ENCODE peak calls at places on chromosomes 2 and 18, in six cellular contexts. One of them, this sample, is unnamed.
A peak's percentile ranks its signal among the peaks of the same experiment; 100 is the strongest.

GRCh38 chr2:126657146-126657635 is 1.2 kb downstream of the GYPC start:
- DNase-seq in HCT116: no peak
- DNase-seq in A549: no peak
- DNase-seq in GM12878: no peak
- DNase-seq in upper lobe of left lung: peak; percentile 77
- DNase-seq in ovary: peak; percentile 80
- DNase-seq in this sample: peak; percentile 87

GRCh38 chr2:171669121-171669520 is 18.1 kb upstream of the DYNC1I2 start:
- DNase-seq in HCT116: no peak
- DNase-seq in A549: no peak
- DNase-seq in GM12878: no peak
- DNase-seq in upper lobe of left lung: no peak
- DNase-seq in ovary: no peak
- DNase-seq in this sample: no peak

GRCh38 chr2:58557166-58557565 is 316.0 kb upstream of the FANCL start:
- DNase-seq in HCT116: no peak
- DNase-seq in A549: no peak
- DNase-seq in GM12878: no peak
- DNase-seq in upper lobe of left lung: no peak
- DNase-seq in ovary: no peak
- DNase-seq in this sample: no peak

GRCh38 chr2:29921560-29921915 is at the start of gene ALK:
- DNase-seq in HCT116: no peak
- DNase-seq in A549: peak; percentile 87
- DNase-seq in GM12878: no peak
- DNase-seq in upper lobe of left lung: peak; percentile 89
- DNase-seq in ovary: peak; percentile 81
- DNase-seq in this sample: peak; percentile 69

GRCh38 chr2:65265090-65266045 is 37.7 kb downstream of the ACTR2 start:
- DNase-seq in HCT116: peak; percentile 78
- DNase-seq in A549: peak; percentile 46
- DNase-seq in GM12878: peak; percentile 20
- DNase-seq in upper lobe of left lung: no peak
- DNase-seq in ovary: no peak
- DNase-seq in this sample: peak; percentile 67

GRCh38 chr2:51505533-51505932 is 473.6 kb upstream of the NRXN1 start:
- DNase-seq in HCT116: no peak
- DNase-seq in A549: no peak
- DNase-seq in GM12878: no peak
- DNase-seq in upper lobe of left lung: no peak
- DNase-seq in ovary: no peak
- DNase-seq in this sample: no peak

GRCh38 chr18:57715073-57715472 is 88.0 kb downstream of the ATP8B1 start:
- DNase-seq in HCT116: no peak
- DNase-seq in A549: no peak
- DNase-seq in GM12878: no peak
- DNase-seq in upper lobe of left lung: no peak
- DNase-seq in ovary: no peak
- DNase-seq in this sample: no peak

GRCh38 chr2:10844083-10844482 is 31.5 kb upstream of the PDIA6 start:
- DNase-seq in HCT116: no peak
- DNase-seq in A549: no peak
- DNase-seq in GM12878: no peak
- DNase-seq in upper lobe of left lung: peak; percentile 92
- DNase-seq in ovary: no peak
- DNase-seq in this sample: peak; percentile 91

GRCh38 chr2:7118606-7119503 is 201.6 kb downstream of the RNF144A start:
- DNase-seq in HCT116: no peak
- DNase-seq in A549: peak; percentile 36
- DNase-seq in GM12878: no peak
- DNase-seq in upper lobe of left lung: no peak
- DNase-seq in ovary: no peak
- DNase-seq in this sample: no peak

GRCh38 chr18:24586662-24587360 is 126.4 kb downstream of the HRH4 start:
- DNase-seq in HCT116: no peak
- DNase-seq in A549: no peak
- DNase-seq in GM12878: no peak
- DNase-seq in upper lobe of left lung: no peak
- DNase-seq in ovary: no peak
- DNase-seq in this sample: no peak

GRCh38 chr2:117875786-117876185 is 61.3 kb downstream of the DDX18 start:
- DNase-seq in HCT116: no peak
- DNase-seq in A549: no peak
- DNase-seq in GM12878: no peak
- DNase-seq in upper lobe of left lung: no peak
- DNase-seq in ovary: no peak
- DNase-seq in this sample: no peak

GRCh38 chr2:190718652-190719526 is 70.0 kb downstream of the NAB1 start:
- DNase-seq in HCT116: peak; percentile 66
- DNase-seq in A549: peak; percentile 55
- DNase-seq in GM12878: peak; percentile 68
- DNase-seq in upper lobe of left lung: peak; percentile 71
- DNase-seq in ovary: no peak
- DNase-seq in this sample: no peak

GRCh38 chr2:1803217-1804115 is 59.2 kb upstream of the PXDN start:
- DNase-seq in HCT116: no peak
- DNase-seq in A549: no peak
- DNase-seq in GM12878: no peak
- DNase-seq in upper lobe of left lung: no peak
- DNase-seq in ovary: no peak
- DNase-seq in this sample: no peak

GRCh38 chr2:134460583-134460998 is 206.7 kb downstream of the MGAT5 start:
- DNase-seq in HCT116: peak; percentile 48
- DNase-seq in A549: peak; percentile 64
- DNase-seq in GM12878: no peak
- DNase-seq in upper lobe of left lung: peak; percentile 59
- DNase-seq in ovary: peak; percentile 46
- DNase-seq in this sample: peak; percentile 62

GRCh38 chr2:196421880-196422279 is 217.6 kb upstream of the CCDC150 start:
- DNase-seq in HCT116: no peak
- DNase-seq in A549: no peak
- DNase-seq in GM12878: no peak
- DNase-seq in upper lobe of left lung: no peak
- DNase-seq in ovary: no peak
- DNase-seq in this sample: no peak

GRCh38 chr18:10343778-10344177 is 110.7 kb upstream of the APCDD1 start:
- DNase-seq in HCT116: no peak
- DNase-seq in A549: no peak
- DNase-seq in GM12878: no peak
- DNase-seq in upper lobe of left lung: no peak
- DNase-seq in ovary: no peak
- DNase-seq in this sample: no peak

GRCh38 chr2:83104202-83104601 is 1354.9 kb downstream of the SUCLG1 start:
- DNase-seq in HCT116: no peak
- DNase-seq in A549: no peak
- DNase-seq in GM12878: no peak
- DNase-seq in upper lobe of left lung: no peak
- DNase-seq in ovary: no peak
- DNase-seq in this sample: no peak

DNA sequence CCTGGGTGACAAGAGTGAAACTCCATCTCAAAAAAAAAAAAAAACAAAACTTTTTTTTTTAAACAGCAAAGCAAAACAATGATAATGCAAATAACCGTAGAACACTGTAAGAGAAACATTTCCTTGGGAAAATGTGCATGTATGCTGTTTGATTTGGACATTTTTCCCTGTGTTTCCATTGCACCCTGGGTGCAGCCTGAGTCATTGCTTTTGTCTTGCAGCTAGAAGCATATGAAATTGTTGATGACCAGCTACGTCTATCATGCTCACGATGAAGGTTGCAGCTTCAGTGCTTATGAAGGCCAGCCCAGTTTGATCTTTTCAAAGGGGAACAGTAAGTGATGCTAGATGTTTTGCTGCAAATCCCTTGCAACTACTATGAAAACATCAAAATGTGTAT is 41.5 kb downstream of the MOGAT1 start:
- DNase-seq in HCT116: no peak
- DNase-seq in A549: no peak
- DNase-seq in GM12878: no peak
- DNase-seq in upper lobe of left lung: no peak
- DNase-seq in ovary: no peak
- DNase-seq in this sample: no peak
- H3K27ac ChIP-seq in HCT116: no peak overlapping the region
- H3K27ac ChIP-seq in A549: no peak overlapping the region
- H3K27ac ChIP-seq in GM12878: no peak overlapping the region
- H3K27ac ChIP-seq in upper lobe of left lung: no peak overlapping the region
- H3K27ac ChIP-seq in ovary: no peak overlapping the region
- H3K27ac ChIP-seq in this sample: no peak overlapping the region

DNA sequence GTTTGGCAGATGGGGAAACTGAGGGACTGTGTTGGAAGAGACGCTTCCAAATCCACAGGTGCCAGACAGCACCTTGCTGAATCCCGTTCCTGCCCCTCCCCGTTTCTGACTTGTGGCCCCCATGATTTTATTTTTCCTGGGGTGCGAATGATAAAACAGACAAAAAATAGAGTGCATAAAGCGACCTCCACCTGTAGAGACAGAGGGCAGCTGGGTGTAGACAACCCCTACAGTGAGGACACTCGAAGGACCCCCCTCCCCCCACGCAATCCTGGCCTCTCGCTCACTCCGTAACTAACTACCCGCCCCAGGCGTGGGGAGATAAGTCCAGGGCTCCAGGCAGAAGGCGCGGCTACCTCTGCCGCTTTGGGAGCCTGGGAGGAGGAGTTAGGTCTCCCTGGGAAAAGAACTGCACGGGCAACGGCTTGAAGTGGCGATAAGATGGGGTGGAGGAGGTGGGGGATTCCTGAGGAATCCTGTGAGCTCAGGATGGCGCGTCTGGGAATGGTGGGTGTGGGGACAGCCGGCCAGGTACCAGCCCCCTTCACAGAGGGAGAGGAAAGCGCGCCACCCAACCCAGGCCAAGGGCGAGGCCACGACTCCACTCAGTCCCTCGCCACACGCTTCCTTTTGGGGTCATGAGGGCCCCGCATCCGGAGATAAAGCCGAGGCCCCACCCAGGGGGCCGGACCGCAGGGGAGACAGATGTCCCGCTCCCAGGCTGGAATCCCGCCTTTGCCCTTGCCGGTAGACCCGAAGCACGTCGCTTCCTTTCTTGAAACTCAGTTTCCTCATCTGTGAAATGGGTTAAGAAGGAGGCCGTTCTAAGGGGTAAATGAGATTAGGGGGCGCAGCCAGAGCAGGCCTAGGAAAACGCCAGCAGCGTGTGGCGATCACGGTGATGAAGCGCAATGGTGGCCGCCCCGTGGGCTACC is 1.9 kb upstream of the CTDSP1 start:
- DNase-seq in HCT116: peak; percentile 58
- DNase-seq in A549: peak; percentile 65
- DNase-seq in GM12878: peak; percentile 46
- DNase-seq in upper lobe of left lung: peak; percentile 86
- DNase-seq in ovary: peak; percentile 79
- DNase-seq in this sample: peak; percentile 88
- TF ChIP-seq POLR2A in HCT116: peak; percentile 69
- TF ChIP-seq POLR2A in A549: peak; percentile 36
- TF ChIP-seq POLR2A in GM12878: peak; percentile 51
- TF ChIP-seq POLR2A in upper lobe of left lung: peak; percentile 78
- TF ChIP-seq POLR2A in ovary: peak; percentile 2
- TF ChIP-seq POLR2A in this sample: peak; percentile 53

DNA sequence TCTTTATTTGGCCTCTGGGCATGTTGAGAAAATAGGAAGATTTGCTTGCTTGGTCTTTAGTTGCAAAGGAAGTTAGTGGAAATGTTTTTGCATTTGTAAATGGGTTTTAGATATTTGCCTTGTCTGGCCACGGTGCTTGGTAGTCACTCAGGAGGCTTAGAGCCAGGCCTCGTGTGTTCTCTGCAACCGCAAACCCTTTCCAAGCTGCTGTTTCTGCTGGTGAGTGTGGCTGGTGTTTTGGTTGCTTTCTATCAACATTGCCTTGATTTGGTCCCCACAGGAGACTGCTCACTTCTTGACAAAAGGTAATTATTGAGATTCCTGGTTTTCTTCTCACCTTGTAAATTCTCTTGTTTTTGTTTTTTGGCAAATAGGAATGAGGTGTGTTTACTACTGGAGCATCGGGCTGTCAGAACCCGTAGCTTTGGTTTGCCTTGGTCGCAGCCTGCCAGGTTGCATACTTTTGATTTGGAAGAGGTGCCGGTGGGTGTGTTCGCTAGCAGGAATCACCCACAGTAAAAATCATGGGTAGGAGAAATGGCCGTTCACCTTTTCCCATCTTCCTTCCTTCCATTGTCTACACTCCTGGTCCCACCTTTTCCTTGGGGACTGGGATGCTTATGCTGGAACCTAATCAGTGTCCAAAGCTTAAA is 15.8 kb downstream of the ASAP2 start:
- DNase-seq in HCT116: no peak
- DNase-seq in A549: no peak
- DNase-seq in GM12878: no peak
- DNase-seq in upper lobe of left lung: no peak
- DNase-seq in ovary: no peak
- DNase-seq in this sample: no peak
- H3K27ac ChIP-seq in HCT116: no peak overlapping the region
- H3K27ac ChIP-seq in A549: no peak overlapping the region
- H3K27ac ChIP-seq in GM12878: no peak overlapping the region
- H3K27ac ChIP-seq in upper lobe of left lung: no peak overlapping the region
- H3K27ac ChIP-seq in ovary: peak overlapping the region; percentile 27
- H3K27ac ChIP-seq in this sample: no peak overlapping the region

GRCh38 chr18:12291161-12291560 is 16.9 kb upstream of the TUBB6 start:
- DNase-seq in HCT116: no peak
- DNase-seq in A549: no peak
- DNase-seq in GM12878: no peak
- DNase-seq in upper lobe of left lung: no peak
- DNase-seq in ovary: no peak
- DNase-seq in this sample: no peak

GRCh38 chr18:12288406-12288762 is 19.7 kb upstream of the TUBB6 start:
- DNase-seq in HCT116: no peak
- DNase-seq in A549: no peak
- DNase-seq in GM12878: no peak
- DNase-seq in upper lobe of left lung: no peak
- DNase-seq in ovary: no peak
- DNase-seq in this sample: no peak

GRCh38 chr18:12290086-12290485 is 18.0 kb upstream of the TUBB6 start:
- DNase-seq in HCT116: no peak
- DNase-seq in A549: no peak
- DNase-seq in GM12878: no peak
- DNase-seq in upper lobe of left lung: no peak
- DNase-seq in ovary: no peak
- DNase-seq in this sample: no peak

GRCh38 chr18:12287131-12287681 is 20.8 kb upstream of the TUBB6 start:
- DNase-seq in HCT116: no peak
- DNase-seq in A549: no peak
- DNase-seq in GM12878: no peak
- DNase-seq in upper lobe of left lung: no peak
- DNase-seq in ovary: no peak
- DNase-seq in this sample: no peak

DNA sequence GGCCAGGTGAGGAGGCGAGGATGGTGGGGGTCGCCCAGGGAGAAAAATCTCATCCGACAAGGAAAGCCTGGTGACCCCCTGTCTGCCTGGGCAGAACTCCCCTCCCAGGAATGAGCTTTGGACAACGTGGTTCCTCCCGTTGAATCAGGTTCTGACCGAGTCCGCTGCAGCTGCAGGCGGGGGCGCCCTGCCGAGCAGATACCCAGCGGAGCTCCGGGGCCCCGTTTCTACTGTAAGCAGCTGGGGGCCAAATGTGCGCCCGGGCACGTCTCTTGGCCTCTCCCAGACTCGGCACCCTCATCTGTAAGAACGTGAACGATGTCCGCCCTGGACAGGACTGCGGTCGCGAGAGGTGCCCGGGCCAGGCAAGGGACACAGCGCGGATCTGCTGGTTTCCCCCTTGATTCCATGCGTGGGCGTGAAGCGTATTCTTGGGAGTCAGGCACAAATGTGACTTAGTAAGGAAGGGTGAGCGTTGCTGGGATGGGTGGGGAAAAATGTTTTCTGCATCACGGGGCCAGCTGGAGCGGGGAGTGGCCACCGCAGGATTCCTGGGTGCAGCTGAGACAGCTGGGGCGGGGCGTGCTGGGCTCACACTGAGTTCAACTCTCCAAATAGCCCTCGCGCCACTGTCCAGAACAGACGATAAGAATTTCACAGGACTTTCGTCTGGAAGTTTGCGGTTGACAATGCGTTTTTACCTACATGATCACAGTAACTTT is 20.2 kb upstream of the TUBB6 start:
- DNase-seq in HCT116: peak; percentile 54
- DNase-seq in A549: peak; percentile 36
- DNase-seq in GM12878: no peak
- DNase-seq in upper lobe of left lung: peak; percentile 81
- DNase-seq in ovary: peak; percentile 66
- DNase-seq in this sample: peak; percentile 71
- TF ChIP-seq POLR2A in HCT116: no peak
- TF ChIP-seq POLR2A in A549: no peak
- TF ChIP-seq POLR2A in GM12878: no peak
- TF ChIP-seq POLR2A in upper lobe of left lung: peak; percentile 37
- TF ChIP-seq POLR2A in ovary: no peak
- TF ChIP-seq POLR2A in this sample: no peak